ENCODE peak calls at places on chromosomes 3 and 15, in six cellular contexts. E, D, F, K, U and B are unnamed samples.

GRCh38 chr3:29796808-29797207 is 515.9 kb downstream of the RBMS3 start:
- DNase-seq in D (no peak), U (no peak), F (no peak), E (no peak), K (no peak), B (no peak)

GRCh38 chr3:138833908-138834358 is 795 bp downstream of the PIK3CB start:
- DNase-seq in U (no peak), D (no peak), F (no peak), E (no peak), K (peak), B (no peak)

GRCh38 chr15:38996111-38996541 is 431.5 kb upstream of the RASGRP1 start:
- DNase-seq in U (no peak), F (no peak), D (no peak), K (no peak), E (no peak), B (no peak)

GRCh38 chr15:88701561-88702095 is 62.8 kb downstream of the ISG20 start:
- DNase-seq in F (no peak), E (no peak), U (no peak), K (no peak), D (no peak), B (no peak)

GRCh38 chr15:66163553-66163952 is 90.0 kb downstream of the MEGF11 start:
- DNase-seq in F (no peak), U (no peak), E (no peak), K (no peak), D (no peak), B (no peak)

GRCh38 chr3:80769683-80770082 is 991.8 kb downstream of the GBE1 start:
- DNase-seq in E (no peak), U (peak), F (no peak), K (no peak), D (no peak), B (no peak)

GRCh38 chr3:158802399-158803023 is 657 bp downstream of the MFSD1 start:
- DNase-seq in E (no peak), K (no peak), F (no peak), D (no peak), U (no peak), B (no peak)

GRCh38 chr3:124883191-124883747 is 3.9 kb downstream of the ITGB5 start:
- DNase-seq in D (no peak), U (no peak), K (no peak), E (no peak), F (no peak), B (no peak)

GRCh38 chr15:35087759-35088158 is 2.7 kb upstream of the NANOGP8 start:
- DNase-seq in K (no peak), D (no peak), E (no peak), F (no peak), U (no peak), B (no peak)

GRCh38 chr3:14684447-14684846 is 9.5 kb downstream of the C3orf20 start:
- DNase-seq in U (no peak), F (no peak), E (no peak), K (no peak), D (no peak), B (no peak)

GRCh38 chr3:107971181-107971580 is 119.7 kb downstream of the CD47 start:
- DNase-seq in F (no peak), K (no peak), U (no peak), D (no peak), E (no peak), B (no peak)

GRCh38 chr15:66461917-66462316 is 35.6 kb downstream of the SNAPC5 start:
- DNase-seq in F (no peak), D (no peak), U (no peak), K (no peak), E (no peak), B (no peak)

GRCh38 chr3:165568907-165569462 is 268.2 kb downstream of the BCHE start:
- DNase-seq in K (no peak), F (no peak), U (no peak), D (no peak), E (no peak), B (no peak)

GRCh38 chr3:105807701-105808100 is 61.1 kb downstream of the CBLB start:
- DNase-seq in E (no peak), F (no peak), U (no peak), D (no peak), K (no peak), B (no peak)

GRCh38 chr3:10531031-10531430 is 25.6 kb upstream of the ATP2B2 start:
- DNase-seq in E (no peak), F (no peak), D (no peak), K (peak), U (no peak), B (no peak)

GRCh38 chr3:173789530-173789929 is 392.0 kb downstream of the NLGN1 start:
- DNase-seq in F (no peak), D (no peak), E (no peak), K (no peak), U (no peak), B (no peak)

GRCh38 chr15:31301687-31301990 is 25.0 kb upstream of the KLF13 start:
- DNase-seq in K (no peak), U (no peak), D (no peak), E (no peak), F (no peak), B (no peak)

GRCh38 chr3:27095588-27096222 is 273.5 kb downstream of the NEK10 start:
- DNase-seq in F (no peak), K (no peak), U (no peak), D (no peak), E (no peak), B (no peak)

GRCh38 chr3:14517601-14518431 is 22.3 kb downstream of the GRIP2 start:
- DNase-seq in U (no peak), D (no peak), K (no peak), F (no peak), E (no peak), B (peak)

GRCh38 chr3:37726445-37727000 is 135.2 kb upstream of the CTDSPL start:
- DNase-seq in E (peak), U (no peak), D (no peak), K (no peak), F (no peak), B (no peak)

GRCh38 chr3:171064461-171064860 is 37.9 kb upstream of the SLC2A2 start:
- DNase-seq in E (no peak), U (no peak), F (no peak), K (no peak), D (no peak), B (no peak)

GRCh38 chr3:120446891-120447668 is 3.7 kb downstream of the FSTL1 start:
- DNase-seq in F (no peak), K (no peak), D (no peak), U (no peak), E (no peak), B (no peak)

GRCh38 chr3:188133219-188133618 is 20.7 kb upstream of the LPP start:
- DNase-seq in D (no peak), U (no peak), K (no peak), E (no peak), F (no peak), B (no peak)

GRCh38 chr3:67981077-67981476 is 326.7 kb upstream of the SUCLG2 start:
- DNase-seq in D (no peak), E (no peak), U (no peak), K (no peak), F (no peak), B (no peak)

GRCh38 chr3:36688815-36689214 is 75.5 kb downstream of the DCLK3 start:
- DNase-seq in E (no peak), U (no peak), F (no peak), D (no peak), K (no peak), B (no peak)

GRCh38 chr3:13109516-13109915 is 36.3 kb upstream of the IQSEC1 start:
- DNase-seq in U (no peak), K (no peak), D (no peak), E (no peak), F (no peak), B (no peak)

GRCh38 chr3:182794806-182795369 is 1.6 kb downstream of the ATP11B start:
- DNase-seq in F (no peak), U (no peak), K (no peak), D (no peak), E (no peak), B (no peak)

GRCh38 chr15:40047413-40048154 is 8.6 kb upstream of the SRP14 start:
- DNase-seq in K (no peak), D (no peak), F (peak), U (peak), E (peak), B (peak)

GRCh38 chr3:81352867-81353266 is 408.6 kb downstream of the GBE1 start:
- DNase-seq in K (no peak), D (no peak), F (no peak), U (no peak), E (no peak), B (no peak)

GRCh38 chr3:182973047-182973446 is 7.3 kb downstream of the DCUN1D1 start:
- DNase-seq in E (no peak), U (no peak), K (no peak), D (no peak), F (no peak), B (no peak)

GRCh38 chr3:107884028-107884427 is 206.8 kb downstream of the CD47 start:
- DNase-seq in U (no peak), K (no peak), D (no peak), F (no peak), E (no peak), B (no peak)

GRCh38 chr3:112739252-112739945 is 98.5 kb upstream of the CCDC80 start:
- DNase-seq in U (no peak), F (no peak), E (no peak), D (no peak), K (no peak), B (no peak)
- TF ChIP-seq CTCF in U (no peak), F (no peak), E (no peak), D (no peak), K (no peak), B (no peak)

DNA sequence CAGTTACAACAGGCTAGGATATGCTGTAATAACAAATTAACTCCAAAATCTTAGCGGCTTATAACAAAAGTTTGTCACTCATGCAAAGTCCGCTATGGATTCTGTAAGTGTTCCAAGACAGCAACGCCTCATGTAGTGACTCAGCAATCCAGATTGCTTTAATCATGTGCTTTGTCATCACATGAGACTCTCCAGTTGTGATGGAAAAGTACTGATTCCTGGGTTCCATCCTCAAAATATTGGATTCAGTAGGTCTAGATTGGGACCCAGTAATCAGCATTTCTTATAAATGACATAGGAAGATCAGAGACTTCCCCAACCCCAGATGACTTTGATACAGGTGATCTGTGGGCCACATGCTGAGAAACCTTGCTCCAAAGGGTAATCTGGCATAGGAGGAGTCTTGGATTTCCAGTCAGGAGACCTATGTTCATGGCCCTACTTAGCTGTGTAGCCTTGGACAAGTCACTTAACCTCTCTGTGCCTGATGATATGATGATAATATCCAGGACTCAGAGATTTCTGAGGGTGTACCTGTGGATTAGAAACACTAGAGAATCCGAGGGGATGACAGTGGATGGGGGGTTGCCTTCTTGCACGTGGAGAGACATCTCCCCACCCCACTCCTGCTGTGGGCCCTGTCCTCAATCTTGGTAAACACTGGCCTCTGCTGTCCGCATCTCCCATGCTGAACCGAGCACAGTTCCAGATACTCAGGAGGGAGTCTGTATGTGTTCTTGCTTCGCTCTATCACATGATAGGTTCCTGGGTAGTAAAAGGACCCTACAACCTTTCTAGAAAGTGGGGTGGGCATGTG is 65.5 kb downstream of the CORO2B start:
- DNase-seq in F (no peak), K (no peak), D (no peak), U (no peak), E (no peak), B (no peak)
- TF ChIP-seq CTCF in F (peak), K (no peak), D (no peak), U (peak), E (no peak), B (no peak)

GRCh38 chr15:68672781-68673205 is 94.0 kb downstream of the CORO2B start:
- DNase-seq in K (no peak), F (no peak), D (no peak), U (no peak), E (peak), B (no peak)
- TF ChIP-seq CTCF in K (no peak), F (peak), D (peak), U (no peak), E (no peak), B (no peak)

GRCh38 chr15:47196057-47196456 is 521.2 kb upstream of the SEMA6D start:
- DNase-seq in U (no peak), K (peak), F (peak), E (peak), D (peak), B (no peak)

GRCh38 chr15:47188766-47189507 is 528.4 kb upstream of the SEMA6D start:
- DNase-seq in K (no peak), D (no peak), F (no peak), E (no peak), U (no peak), B (no peak)

DNA sequence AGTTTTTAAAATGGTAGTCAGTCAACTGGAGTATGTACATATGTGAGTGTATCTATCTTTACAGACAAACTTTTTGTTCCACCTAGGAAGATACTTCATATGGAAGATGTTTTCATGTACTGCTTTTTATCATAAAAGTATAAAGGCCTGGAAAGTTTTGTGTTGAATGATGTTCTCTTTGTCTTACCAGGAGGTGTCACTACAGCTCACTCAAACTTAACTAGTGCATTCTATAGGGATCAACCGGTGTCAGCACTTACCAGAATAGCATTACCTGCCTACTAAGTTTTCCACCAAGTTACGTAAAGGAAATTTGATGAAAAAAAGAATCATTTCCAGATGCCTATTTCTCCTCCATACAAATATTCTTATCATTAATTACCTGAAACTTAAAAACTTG is 522.6 kb upstream of the SEMA6D start:
- DNase-seq in U (no peak), E (no peak), D (no peak), K (no peak), F (no peak), B (no peak)
- TF ChIP-seq CTCF in U (no peak), E (no peak), D (peak), K (peak), F (peak), B (no peak)